ENCODE peak calls at places on chromosomes 7 and 10, in four cellular contexts. Z, K, R and P are unnamed samples.

GRCh38 chr7:80460857-80461256 is 51.0 kb downstream of the GNAT3 start:
- DNase-seq in K (no peak), R (no peak), Z (no peak), P (no peak)

GRCh38 chr7:51118628-51119027 is 198.0 kb downstream of the COBL start:
- DNase-seq in R (no peak), Z (no peak), K (no peak), P (no peak)

GRCh38 chr10:69278446-69278963 is at the start of gene HK1:
- DNase-seq in K (no peak), Z (no peak), R (no peak), P (no peak)

GRCh38 chr10:70853031-70853430 is 35.3 kb downstream of the PCBD1 start:
- DNase-seq in R (no peak), K (no peak), Z (no peak), P (no peak)

GRCh38 chr7:46160861-46161260 is 239.8 kb upstream of the IGFBP3 start:
- DNase-seq in K (no peak), R (no peak), Z (no peak), P (no peak)

GRCh38 chr10:113127285-113128283 is 177.5 kb downstream of the TCF7L2 start:
- DNase-seq in K (no peak), Z (no peak), R (no peak), P (no peak)

GRCh38 chr10:5514226-5514881 is 10.4 kb upstream of the CALML3 start:
- DNase-seq in K (no peak), Z (no peak), R (no peak), P (no peak)

GRCh38 chr10:4067552-4068254 is 282.7 kb upstream of the KLF6 start:
- DNase-seq in Z (no peak), R (no peak), K (no peak), P (no peak)

GRCh38 chr7:92448185-92448747 is 984 bp downstream of the GATAD1 start:
- DNase-seq in R (peak; percentile 50), Z (peak; percentile 60), K (no peak), P (peak; percentile 48)

GRCh38 chr7:105306160-105306784 is 82.4 kb downstream of the SRPK2 start:
- DNase-seq in Z (no peak), R (no peak), K (no peak), P (no peak)

GRCh38 chr10:11546581-11546980 is 64.9 kb downstream of the USP6NL start:
- DNase-seq in Z (no peak), K (no peak), R (no peak), P (no peak)

GRCh38 chr10:112807013-112807412 is 143.0 kb upstream of the TCF7L2 start:
- DNase-seq in R (no peak), Z (no peak), K (no peak), P (no peak)

GRCh38 chr7:1059200-1060091 is 15.1 kb downstream of the GPR146 start:
- DNase-seq in R (no peak), Z (peak; percentile 92), K (peak; percentile 93), P (peak; percentile 33)

GRCh38 chr10:50561266-50561665 is 62.5 kb downstream of the SGMS1 start:
- DNase-seq in Z (no peak), K (no peak), R (no peak), P (no peak)

GRCh38 chr7:73909051-73909941 is 48.3 kb downstream of the TMEM270 start:
- DNase-seq in Z (no peak), R (no peak), K (no peak), P (no peak)

GRCh38 chr10:3869036-3869435 is 84.0 kb upstream of the KLF6 start:
- DNase-seq in R (no peak), K (no peak), Z (no peak), P (no peak)

GRCh38 chr10:13787015-13787421 is 200.3 kb downstream of the PRPF18 start:
- DNase-seq in Z (no peak), K (no peak), R (no peak), P (peak; percentile 73)

GRCh38 chr7:116138202-116138801 is 72.0 kb upstream of the TES start:
- DNase-seq in K (no peak), Z (peak; percentile 56), R (peak; percentile 52), P (no peak)

GRCh38 chr7:95636140-95636539 is 39.8 kb upstream of the PDK4 start:
- DNase-seq in K (no peak), Z (no peak), R (no peak), P (no peak)

GRCh38 chr7:94324380-94325120 is 70.1 kb upstream of the COL1A2 start:
- DNase-seq in R (no peak), K (no peak), Z (no peak), P (no peak)

GRCh38 chr10:96359616-96360015 is 814 bp upstream of the OPALIN start:
- DNase-seq in Z (no peak), K (no peak), R (no peak), P (no peak)

GRCh38 chr7:65477326-65477725 is 103.7 kb downstream of the ZNF92 start:
- DNase-seq in Z (peak; percentile 66), R (peak; percentile 25), K (peak; percentile 39), P (no peak)

GRCh38 chr7:151773795-151774194 is 103.1 kb downstream of the PRKAG2 start:
- DNase-seq in Z (no peak), R (no peak), K (no peak), P (no peak)

GRCh38 chr10:117135026-117135372 is 3.1 kb downstream of the VAX1 start:
- DNase-seq in K (no peak), Z (no peak), R (no peak), P (no peak)

GRCh38 chr7:38744746-38745145 is 113.6 kb upstream of the AMPH start:
- DNase-seq in K (no peak), R (no peak), Z (no peak), P (no peak)

GRCh38 chr10:16944961-16945360 is 127.7 kb upstream of the RSU1 start:
- DNase-seq in Z (no peak), R (no peak), K (no peak), P (no peak)

GRCh38 chr7:86776136-86776535 is 132.4 kb downstream of the GRM3 start:
- DNase-seq in Z (no peak), K (no peak), R (no peak), P (no peak)

GRCh38 chr10:90125966-90126600 is 424.7 kb downstream of the KIF20B start:
- DNase-seq in R (no peak), Z (no peak), K (no peak), P (no peak)

GRCh38 chr10:131580076-131580652 is 268.6 kb upstream of the TCERG1L start:
- DNase-seq in R (no peak), K (no peak), Z (no peak), P (no peak)

GRCh38 chr10:76001019-76001418 is 569.6 kb downstream of the LRMDA start:
- DNase-seq in R (no peak), K (no peak), Z (no peak), P (no peak)

GRCh38 chr7:148866362-148866761 is 17.7 kb downstream of the EZH2 start:
- DNase-seq in K (no peak), R (no peak), Z (no peak), P (no peak)

GRCh38 chr7:86926732-86927131 is 132.7 kb downstream of the ELAPOR2 start:
- DNase-seq in K (no peak), Z (peak; percentile 63), R (peak; percentile 28), P (no peak)

GRCh38 chr10:92567952-92568600 is 5.8 kb downstream of the IDE start:
- DNase-seq in R (no peak), K (no peak), Z (no peak), P (no peak)

GRCh38 chr7:106313456-106313891 is 28.7 kb upstream of the NAMPT start:
- DNase-seq in Z (no peak), K (no peak), R (no peak), P (no peak)

GRCh38 chr10:97612386-97612785 is 20.9 kb downstream of the MORN4 start:
- DNase-seq in R (peak; percentile 45), Z (peak; percentile 49), K (peak; percentile 27), P (no peak)
- TF ChIP-seq CREB1 in R (no peak), Z (no peak), K (no peak), P (no peak)

GRCh38 chr7:129947001-129947400 is 5.8 kb downstream of the UBE2H start:
- DNase-seq in R (no peak), K (no peak), Z (no peak), P (no peak)

GRCh38 chr7:129948338-129948737 is 4.4 kb downstream of the UBE2H start:
- DNase-seq in Z (no peak), K (no peak), R (no peak), P (no peak)

GRCh38 chr7:129948877-129949291 is 3.9 kb downstream of the UBE2H start:
- DNase-seq in R (peak; percentile 97), K (peak; percentile 80), Z (peak; percentile 83), P (peak; percentile 70)

GRCh38 chr7:129946282-129946681 is 6.5 kb downstream of the UBE2H start:
- DNase-seq in R (no peak), Z (no peak), K (no peak), P (no peak)

DNA sequence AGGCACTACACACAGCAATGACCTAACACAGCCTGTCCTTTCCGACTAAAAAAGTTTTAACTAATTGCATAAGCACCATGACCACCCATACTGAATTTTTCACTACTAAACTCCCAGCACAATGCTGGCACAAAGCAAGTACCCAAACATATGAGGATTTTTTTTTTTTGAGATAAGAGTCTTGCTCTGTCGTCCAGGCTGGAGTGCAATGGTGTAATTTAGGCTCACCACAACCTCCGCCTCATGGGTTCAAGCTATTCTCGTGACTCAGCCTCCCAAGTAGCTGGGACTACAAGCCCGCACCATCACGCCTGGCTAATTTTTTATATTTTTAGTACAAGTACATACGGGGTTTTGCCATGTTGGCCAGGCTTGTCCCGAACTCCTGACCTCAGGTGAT is 5.1 kb downstream of the UBE2H start:
- DNase-seq in Z (no peak), R (no peak), K (no peak), P (no peak)
- TF ChIP-seq GABPA in Z (no peak), R (no peak), K (no peak), P (no peak)

GRCh38 chr7:124570558-124570957 is 195.0 kb downstream of the GPR37 start:
- DNase-seq in K (no peak), Z (no peak), R (no peak), P (no peak)

GRCh38 chr7:124566576-124566975 is 199.0 kb downstream of the GPR37 start:
- DNase-seq in Z (no peak), R (no peak), K (peak; percentile 13), P (no peak)
- TF ChIP-seq CREB1 in Z (no peak), R (no peak), K (no peak), P (no peak)

DNA sequence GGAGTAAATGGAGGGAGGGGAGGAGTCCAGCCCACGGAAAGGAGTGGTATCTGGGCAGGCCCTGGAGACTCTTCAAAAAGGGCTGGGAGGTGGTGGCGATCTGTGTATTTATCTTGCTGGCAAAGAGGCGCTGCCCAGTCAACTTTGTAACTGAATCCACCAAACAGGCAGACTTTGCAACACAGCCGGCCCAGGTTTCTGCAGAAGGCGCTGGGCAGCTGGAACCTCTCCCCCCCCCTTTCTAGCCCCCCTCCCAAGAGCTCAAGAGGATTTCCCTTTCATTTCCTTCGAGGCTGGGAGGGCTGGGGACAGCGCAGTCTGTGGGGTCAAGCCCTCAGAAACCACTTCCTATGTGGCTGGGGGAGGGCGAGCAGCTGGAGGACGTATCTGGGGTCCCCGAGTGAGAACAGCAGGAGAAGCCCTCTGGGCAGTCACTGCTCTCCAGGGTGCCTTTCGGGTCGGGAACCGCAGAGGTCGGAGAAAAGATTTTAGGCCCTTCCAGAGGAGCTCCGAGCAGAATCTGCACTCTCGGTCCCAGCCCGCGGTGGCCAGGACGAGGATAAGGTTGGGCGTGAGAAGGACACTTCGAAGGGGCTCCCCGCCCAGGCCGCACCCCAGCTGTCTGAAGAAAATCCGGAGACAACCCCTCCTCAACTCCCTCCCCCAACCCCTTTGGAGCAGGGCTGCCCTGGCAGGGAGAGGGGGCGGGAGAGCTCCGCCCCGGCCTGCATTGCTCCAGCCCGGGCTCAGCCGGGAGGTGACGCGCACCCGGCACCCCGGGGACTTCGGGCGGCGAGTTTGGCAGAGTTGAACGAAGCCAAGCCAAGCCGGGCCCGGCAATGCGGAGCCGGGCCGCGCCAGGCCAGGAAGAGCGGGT is 943 bp downstream of the ZCCHC24 start:
- DNase-seq in K (no peak), R (no peak), Z (peak; percentile 75), P (no peak)
- TF ChIP-seq GABPA in K (no peak), R (no peak), Z (peak; percentile 56), P (no peak)